ENCODE peak calls at places on chromosome 12, in seven cellular contexts. D is skeletal muscle cell, X is EL, N is AG08396, E is astrocyte of the spinal cord, V is H7, O is mammary epithelial cell. I is an unnamed sample.

GRCh38 chr12:106303202-106303820 is 778 bp downstream of the TCP11L2 start:
- DNase-seq in D (peak), X (peak), N (peak), E (peak), V (peak), O (peak), I (peak)

GRCh38 chr12:2248901-2249381 is 196.2 kb downstream of the CACNA1C start:
- DNase-seq in D (no peak), X (peak), N (no peak), E (no peak), V (no peak), O (no peak), I (peak)

GRCh38 chr12:53200107-53200457 is 7.0 kb downstream of the ITGB7 start:
- DNase-seq in D (no peak), X (no peak), N (no peak), E (no peak), V (no peak), O (no peak), I (no peak)

GRCh38 chr12:124862768-124863408 is 776 bp downstream of the SCARB1 start:
- DNase-seq in D (no peak), X (peak), N (peak), E (no peak), V (peak), O (peak), I (no peak)

GRCh38 chr12:108313609-108314331 is 25.3 kb downstream of the CMKLR1 start:
- DNase-seq in D (no peak), X (no peak), N (no peak), E (peak), V (no peak), O (no peak), I (peak)

GRCh38 chr12:47777741-47778558 is 4.9 kb downstream of the SLC48A1 start:
- DNase-seq in D (no peak), X (no peak), N (no peak), E (no peak), V (no peak), O (no peak), I (peak)

GRCh38 chr12:58593557-58594304 is 326.6 kb downstream of the LRIG3 start:
- DNase-seq in D (no peak), X (no peak), N (no peak), E (no peak), V (no peak), O (no peak), I (peak)

GRCh38 chr12:95318071-95318545 is 100.5 kb downstream of the VEZT start:
- DNase-seq in D (peak), X (peak), N (peak), E (peak), V (no peak), O (peak), I (peak)

GRCh38 chr12:24488091-24488596 is 460.8 kb downstream of the BCAT1 start:
- DNase-seq in D (no peak), X (no peak), N (no peak), E (peak), V (no peak), O (no peak), I (peak)

GRCh38 chr12:82326905-82327503 is 31.2 kb downstream of the CCDC59 start:
- DNase-seq in D (no peak), X (peak), N (peak), E (peak), V (no peak), O (peak), I (peak)

GRCh38 chr12:108667349-108667748 is 33.7 kb upstream of the SELPLG start:
- DNase-seq in D (no peak), X (no peak), N (no peak), E (no peak), V (no peak), O (no peak), I (peak)

GRCh38 chr12:1691123-1692007 is 495 bp downstream of the ADIPOR2 start:
- DNase-seq in D (no peak), X (peak), N (peak), E (peak), V (peak), O (peak), I (peak)

GRCh38 chr12:47038270-47038748 is 41.1 kb upstream of the PCED1B start:
- DNase-seq in D (no peak), X (no peak), N (no peak), E (peak), V (no peak), O (peak), I (no peak)

GRCh38 chr12:73452672-73453469 is 1084.8 kb upstream of the ATXN7L3B start:
- DNase-seq in D (no peak), X (no peak), N (no peak), E (no peak), V (no peak), O (no peak), I (no peak)

GRCh38 chr12:46549527-46550265 is 177.1 kb upstream of the SLC38A2 start:
- DNase-seq in D (peak), X (peak), N (no peak), E (peak), V (no peak), O (peak), I (peak)

GRCh38 chr12:115983226-115983798 is 294.2 kb downstream of the MED13L start:
- DNase-seq in D (no peak), X (peak), N (no peak), E (no peak), V (peak), O (no peak), I (no peak)

GRCh38 chr12:79747274-79747673 is 56.5 kb upstream of the PAWR start:
- DNase-seq in D (no peak), X (peak), N (no peak), E (no peak), V (no peak), O (no peak), I (no peak)

GRCh38 chr12:56160160-56160763 is 2.1 kb downstream of the MYL6 start:
- DNase-seq in D (no peak), X (peak), N (no peak), E (no peak), V (no peak), O (peak), I (peak)

GRCh38 chr12:39103552-39104165 is 198.3 kb upstream of the CPNE8 start:
- DNase-seq in D (no peak), X (peak), N (peak), E (peak), V (peak), O (peak), I (peak)

GRCh38 chr12:93011100-93011499 is 82.0 kb upstream of the EEA1 start:
- DNase-seq in D (no peak), X (peak), N (no peak), E (no peak), V (no peak), O (no peak), I (no peak)

GRCh38 chr12:24982250-24982649 is 33.3 kb upstream of the BCAT1 start:
- DNase-seq in D (no peak), X (no peak), N (no peak), E (no peak), V (no peak), O (no peak), I (no peak)

GRCh38 chr12:98355933-98356332 is 159.5 kb upstream of the TMPO start:
- DNase-seq in D (no peak), X (no peak), N (no peak), E (no peak), V (no peak), O (no peak), I (no peak)

GRCh38 chr12:2958432-2959193 is 584 bp upstream of the TEAD4 start:
- DNase-seq in D (no peak), X (peak), N (peak), E (peak), V (no peak), O (peak), I (peak)

GRCh38 chr12:52229836-52230343 is 3.2 kb upstream of the KRT7 start:
- DNase-seq in D (no peak), X (no peak), N (no peak), E (no peak), V (no peak), O (no peak), I (no peak)

GRCh38 chr12:104725610-104726009 is 232.5 kb downstream of the SLC41A2 start:
- DNase-seq in D (no peak), X (no peak), N (no peak), E (no peak), V (no peak), O (no peak), I (no peak)

GRCh38 chr12:90940872-90941499 is 14.0 kb downstream of the CCER1 start:
- DNase-seq in D (no peak), X (peak), N (peak), E (peak), V (no peak), O (peak), I (peak)

GRCh38 chr12:81209001-81209400 is 131.1 kb downstream of the ACSS3 start:
- DNase-seq in D (no peak), X (peak), N (no peak), E (peak), V (no peak), O (no peak), I (peak)

GRCh38 chr12:59452259-59452658 is 143.6 kb upstream of the SLC16A7 start:
- DNase-seq in D (peak), X (peak), N (peak), E (peak), V (no peak), O (peak), I (peak)

GRCh38 chr12:58204086-58204485 is 262.7 kb downstream of the ATP23 start:
- DNase-seq in D (no peak), X (peak), N (no peak), E (peak), V (no peak), O (no peak), I (no peak)

GRCh38 chr12:2284857-2285256 is 232.1 kb downstream of the CACNA1C start:
- DNase-seq in D (no peak), X (peak), N (peak), E (peak), V (peak), O (peak), I (peak)

GRCh38 chr12:113297214-113297587 is 37.7 kb downstream of the SLC8B1 start:
- DNase-seq in D (no peak), X (no peak), N (no peak), E (no peak), V (no peak), O (no peak), I (no peak)

GRCh38 chr12:54239568-54239967 is 40.4 kb downstream of the CBX5 start:
- DNase-seq in D (no peak), X (no peak), N (no peak), E (no peak), V (no peak), O (no peak), I (peak)

GRCh38 chr12:89252284-89252683 is 100.0 kb downstream of the DUSP6 start:
- DNase-seq in D (no peak), X (no peak), N (peak), E (peak), V (no peak), O (peak), I (peak)

GRCh38 chr12:19236656-19237055 is 107.1 kb downstream of the PLEKHA5 start:
- DNase-seq in D (no peak), X (peak), N (no peak), E (peak), V (no peak), O (peak), I (peak)

GRCh38 chr12:53299101-53299453 is 418 bp upstream of the MYG1 start:
- DNase-seq in D (peak), X (peak), N (peak), E (peak), V (no peak), O (peak), I (peak)